ENCODE peak calls at places on chromosomes 16 and 17, in six cellular contexts. P, G, S, L, U and Y are unnamed samples.

GRCh38 chr17:44565866-44566443 is 8.7 kb downstream of the FZD2 start:
- DNase-seq in P (no peak), G (no peak), S (no peak), L (no peak), U (no peak), Y (no peak)

GRCh38 chr16:72877374-72878028 is 170.4 kb downstream of the ZFHX3 start:
- DNase-seq in P (no peak), G (no peak), S (peak; percentile 95), L (no peak), U (no peak), Y (no peak)

GRCh38 chr17:40350410-40351184 is 13.9 kb downstream of the GJD3 start:
- DNase-seq in P (no peak), G (no peak), S (peak; percentile 77), L (peak; percentile 87), U (peak; percentile 44), Y (no peak)

GRCh38 chr17:35568561-35568960 is 7.9 kb upstream of the SLFN14 start:
- DNase-seq in P (no peak), G (no peak), S (peak; percentile 80), L (no peak), U (peak; percentile 52), Y (no peak)

GRCh38 chr17:75181608-75182318 is 996 bp downstream of the SUMO2 start:
- DNase-seq in P (no peak), G (no peak), S (peak; percentile 38), L (no peak), U (peak; percentile 46), Y (no peak)

GRCh38 chr16:85955566-85955965 is 56.6 kb downstream of the IRF8 start:
- DNase-seq in P (no peak), G (no peak), S (no peak), L (no peak), U (no peak), Y (no peak)

GRCh38 chr17:21199311-21199710 is 14.7 kb downstream of the TMEM11 start:
- DNase-seq in P (no peak), G (no peak), S (peak; percentile 70), L (no peak), U (no peak), Y (no peak)

GRCh38 chr17:76542984-76543383 is 3.1 kb downstream of the PRCD start:
- DNase-seq in P (no peak), G (no peak), S (no peak), L (no peak), U (no peak), Y (no peak)

GRCh38 chr16:29192329-29193247 is 207.7 kb downstream of the LAT start:
- DNase-seq in P (no peak), G (peak; percentile 19), S (no peak), L (no peak), U (no peak), Y (no peak)

GRCh38 chr17:76530489-76530814 is 7.1 kb downstream of the CYGB start:
- DNase-seq in P (no peak), G (no peak), S (no peak), L (no peak), U (no peak), Y (no peak)

GRCh38 chr16:14240216-14240843 is 169.2 kb downstream of the MRTFB start:
- DNase-seq in P (no peak), G (no peak), S (no peak), L (no peak), U (no peak), Y (no peak)

GRCh38 chr17:17391575-17392370 is 85.0 kb upstream of the MED9 start:
- DNase-seq in P (no peak), G (no peak), S (no peak), L (no peak), U (no peak), Y (peak; percentile 90)

GRCh38 chr16:78563905-78564304 is 464.5 kb downstream of the WWOX start:
- DNase-seq in P (peak; percentile 79), G (no peak), S (peak; percentile 13), L (no peak), U (no peak), Y (no peak)

GRCh38 chr17:79027274-79027924 is 3.4 kb downstream of the C1QTNF1 start:
- DNase-seq in P (no peak), G (peak; percentile 15), S (no peak), L (no peak), U (no peak), Y (no peak)

GRCh38 chr17:54898576-54898975 is 2.1 kb upstream of the TOM1L1 start:
- DNase-seq in P (no peak), G (no peak), S (no peak), L (no peak), U (no peak), Y (no peak)

GRCh38 chr16:46482895-46483294 is 138.3 kb downstream of the SHCBP1 start:
- DNase-seq in P (no peak), G (no peak), S (no peak), L (no peak), U (no peak), Y (no peak)

GRCh38 chr16:49495596-49496355 is 122.2 kb downstream of the C16orf78 start:
- DNase-seq in P (no peak), G (peak; percentile 12), S (no peak), L (no peak), U (no peak), Y (no peak)

GRCh38 chr16:54080524-54081008 is 206.0 kb downstream of the IRX3 start:
- DNase-seq in P (no peak), G (no peak), S (peak; percentile 96), L (no peak), U (no peak), Y (no peak)

GRCh38 chr16:84841787-84842300 is 22.1 kb downstream of the CRISPLD2 start:
- DNase-seq in P (peak; percentile 83), G (no peak), S (no peak), L (peak; percentile 37), U (no peak), Y (no peak)

GRCh38 chr16:27639588-27640276 is 89.8 kb downstream of the KATNIP start:
- DNase-seq in P (peak; percentile 54), G (no peak), S (peak; percentile 57), L (no peak), U (no peak), Y (peak; percentile 36)

GRCh38 chr17:78110363-78111011 is 18.1 kb downstream of the TMC6 start:
- DNase-seq in P (no peak), G (no peak), S (no peak), L (no peak), U (no peak), Y (no peak)